ENCODE peak calls at places on chromosomes 16 and 17, in five cellular contexts. K is breast epithelium; I is upper lobe of right lung; H is CD8-positive, alpha-beta T cell; S is uterus. N is an unnamed sample.

GRCh38 chr17:32519769-32520701 is 33.2 kb downstream of the CDK5R1 start:
- DNase-seq in K (no peak), I (no peak), H (peak), S (no peak), N (no peak)

GRCh38 chr16:89273741-89274472 is 56.4 kb downstream of the ZNF778 start:
- DNase-seq in K (no peak), I (no peak), H (no peak), S (no peak), N (no peak)

GRCh38 chr16:48720266-48720665 is 110.3 kb upstream of the N4BP1 start:
- DNase-seq in K (no peak), I (no peak), H (no peak), S (no peak), N (peak)

GRCh38 chr17:52465407-52465806 is 306.9 kb upstream of the CA10 start:
- DNase-seq in K (no peak), I (no peak), H (no peak), S (no peak), N (no peak)

GRCh38 chr16:10787304-10787703 is 31.3 kb downstream of the TVP23A start:
- DNase-seq in K (no peak), I (no peak), H (no peak), S (no peak), N (no peak)

GRCh38 chr17:43559161-43559816 is 13.1 kb upstream of the ETV4 start:
- DNase-seq in K (no peak), I (no peak), H (no peak), S (no peak), N (no peak)

GRCh38 chr17:31488982-31489294 is 97.5 kb downstream of the RAB11FIP4 start:
- DNase-seq in K (no peak), I (no peak), H (peak), S (no peak), N (peak)

GRCh38 chr16:4936181-4936990 is 562 bp downstream of the PPL start:
- DNase-seq in K (peak), I (peak), H (no peak), S (peak), N (peak)

GRCh38 chr16:67417333-67418061 is 1.2 kb upstream of the ZDHHC1 start:
- DNase-seq in K (no peak), I (no peak), H (no peak), S (no peak), N (no peak)

GRCh38 chr16:67413978-67414891 is 2.0 kb downstream of the ZDHHC1 start:
- DNase-seq in K (no peak), I (no peak), H (no peak), S (no peak), N (no peak)

GRCh38 chr16:67419502-67419901 is 3.2 kb upstream of the ZDHHC1 start:
- DNase-seq in K (no peak), I (no peak), H (no peak), S (no peak), N (no peak)

GRCh38 chr16:67419931-67420330 is 3.7 kb upstream of the ZDHHC1 start:
- DNase-seq in K (no peak), I (no peak), H (no peak), S (no peak), N (no peak)

GRCh38 chr16:67415872-67416793 is at the start of gene ZDHHC1:
- DNase-seq in K (peak), I (peak), H (peak), S (peak), N (peak)
- TF ChIP-seq CTCF in K (no peak), I (peak), H (no peak), S (peak), N (peak)

GRCh38 chr17:6555331-6556120 is 829 bp downstream of the PITPNM3 start:
- DNase-seq in K (no peak), I (peak), H (no peak), S (no peak), N (peak)
- H3K27ac ChIP-seq in K (no peak), I (peak), H (no peak), S (no peak), N (peak)

DNA sequence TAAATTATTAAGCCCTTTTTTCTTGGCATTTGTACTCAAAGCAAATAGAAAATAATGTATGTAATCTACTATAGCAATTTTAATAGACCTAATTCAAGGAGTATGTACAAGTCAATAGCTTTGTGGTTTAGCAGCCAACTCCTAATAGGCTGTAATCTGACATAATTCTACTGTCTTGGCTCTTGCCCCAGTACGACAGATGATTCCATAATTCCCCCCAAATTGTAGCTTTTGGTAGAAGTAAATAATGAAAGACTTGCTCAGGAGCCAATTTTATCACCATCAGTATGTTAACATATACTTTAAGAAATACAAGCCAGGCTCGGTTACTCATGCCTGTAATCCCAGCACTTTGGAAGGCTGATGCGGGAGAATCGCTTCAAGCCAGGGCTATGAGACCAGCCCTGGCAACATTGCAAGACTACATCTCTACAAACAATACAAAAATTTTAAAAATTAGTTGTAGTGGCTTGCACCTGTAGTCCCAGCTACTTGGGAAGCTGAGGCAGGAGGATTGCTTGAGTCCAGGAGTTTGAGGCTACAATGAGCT is 53.9 kb downstream of the AP2B1 start:
- DNase-seq in K (no peak), I (no peak), H (no peak), S (no peak), N (no peak)
- TF ChIP-seq CTCF in K (no peak), I (no peak), H (no peak), S (no peak), N (no peak)

DNA sequence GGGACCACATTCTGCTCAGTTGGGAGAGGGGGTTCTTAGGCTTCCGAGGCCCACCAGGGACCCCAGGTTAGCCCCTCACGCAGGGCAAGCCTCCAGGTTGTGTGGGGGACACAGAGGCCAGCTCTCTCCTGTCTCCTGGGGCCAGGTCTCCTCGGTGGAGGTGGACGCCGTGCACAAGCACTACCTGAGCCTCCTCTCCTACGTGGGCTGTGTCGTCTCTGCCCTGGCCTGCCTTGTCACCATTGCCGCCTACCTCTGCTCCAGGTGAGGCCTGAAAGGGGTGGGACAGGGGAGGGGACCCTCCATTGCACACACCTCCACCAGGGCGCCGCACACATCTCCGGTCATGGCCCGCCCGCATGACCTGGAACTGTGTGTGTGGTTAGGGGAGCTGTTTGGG is 10.9 kb upstream of the ADGRG3 start:
- DNase-seq in K (no peak), I (no peak), H (no peak), S (no peak), N (no peak)
- H3K27ac ChIP-seq in K (no peak), I (no peak), H (no peak), S (no peak), N (no peak)